ENCODE peak calls at places on chromosomes 13 and 19, in nine cellular contexts. One of them, this sample, is unnamed. For H3K4me1, the result is how much of the 10 kb centered on the place peaks cover.

GRCh38 chr19:3768015-3768747 is 3.8 kb downstream of the RAX2 start:
- DNase-seq in BE2C: no peak
- DNase-seq in ovary: no peak
- DNase-seq in lower lobe of right lung: no peak
- DNase-seq in ascending aorta: no peak
- DNase-seq in heart left ventricle: no peak
- DNase-seq in CD4-positive, alpha-beta memory T cell: peak
- DNase-seq in uterus: no peak
- DNase-seq in PC-3: no peak
- DNase-seq in this sample: no peak

GRCh38 chr19:36141039-36141914 is 1.4 kb downstream of the CAPNS1 start:
- DNase-seq in BE2C: peak
- DNase-seq in ovary: peak
- DNase-seq in lower lobe of right lung: peak
- DNase-seq in ascending aorta: peak
- DNase-seq in heart left ventricle: peak
- DNase-seq in CD4-positive, alpha-beta memory T cell: peak
- DNase-seq in uterus: peak
- DNase-seq in PC-3: peak
- DNase-seq in this sample: peak

GRCh38 chr13:51827254-51827653 is 17.7 kb downstream of the TMEM272 start:
- DNase-seq in BE2C: no peak
- DNase-seq in ovary: no peak
- DNase-seq in lower lobe of right lung: no peak
- DNase-seq in ascending aorta: peak
- DNase-seq in heart left ventricle: no peak
- DNase-seq in CD4-positive, alpha-beta memory T cell: no peak
- DNase-seq in uterus: no peak
- DNase-seq in PC-3: no peak
- DNase-seq in this sample: no peak

GRCh38 chr19:36847968-36848367 is 2.7 kb upstream of the ZNF345 start:
- DNase-seq in BE2C: no peak
- DNase-seq in ovary: no peak
- DNase-seq in lower lobe of right lung: no peak
- DNase-seq in ascending aorta: no peak
- DNase-seq in heart left ventricle: no peak
- DNase-seq in CD4-positive, alpha-beta memory T cell: no peak
- DNase-seq in uterus: no peak
- DNase-seq in PC-3: no peak
- DNase-seq in this sample: no peak

GRCh38 chr13:33281951-33282595 is 3.5 kb downstream of the STARD13 start:
- DNase-seq in BE2C: no peak
- DNase-seq in ovary: no peak
- DNase-seq in lower lobe of right lung: no peak
- DNase-seq in ascending aorta: no peak
- DNase-seq in heart left ventricle: no peak
- DNase-seq in CD4-positive, alpha-beta memory T cell: no peak
- DNase-seq in uterus: no peak
- DNase-seq in PC-3: peak
- DNase-seq in this sample: peak

GRCh38 chr13:31951215-31951678 is 80.3 kb upstream of the FRY start:
- DNase-seq in BE2C: no peak
- DNase-seq in ovary: no peak
- DNase-seq in lower lobe of right lung: peak
- DNase-seq in ascending aorta: peak
- DNase-seq in heart left ventricle: peak
- DNase-seq in CD4-positive, alpha-beta memory T cell: peak
- DNase-seq in uterus: no peak
- DNase-seq in PC-3: peak
- DNase-seq in this sample: no peak

GRCh38 chr19:35408284-35409171 is 37.7 kb downstream of the GPR42 start:
- DNase-seq in BE2C: no peak
- DNase-seq in ovary: no peak
- DNase-seq in lower lobe of right lung: no peak
- DNase-seq in ascending aorta: no peak
- DNase-seq in heart left ventricle: no peak
- DNase-seq in CD4-positive, alpha-beta memory T cell: no peak
- DNase-seq in uterus: no peak
- DNase-seq in PC-3: no peak
- DNase-seq in this sample: no peak

GRCh38 chr13:47066261-47066660 is 169.4 kb upstream of the HTR2A start:
- DNase-seq in BE2C: no peak
- DNase-seq in ovary: no peak
- DNase-seq in lower lobe of right lung: no peak
- DNase-seq in ascending aorta: no peak
- DNase-seq in heart left ventricle: no peak
- DNase-seq in CD4-positive, alpha-beta memory T cell: no peak
- DNase-seq in uterus: no peak
- DNase-seq in PC-3: no peak
- DNase-seq in this sample: no peak

GRCh38 chr13:98214707-98215106 is 37.6 kb upstream of the RNF113B start:
- DNase-seq in BE2C: no peak
- DNase-seq in ovary: no peak
- DNase-seq in lower lobe of right lung: no peak
- DNase-seq in ascending aorta: no peak
- DNase-seq in heart left ventricle: no peak
- DNase-seq in CD4-positive, alpha-beta memory T cell: no peak
- DNase-seq in uterus: no peak
- DNase-seq in PC-3: peak
- DNase-seq in this sample: no peak

GRCh38 chr13:112519517-112520060 is 68.4 kb downstream of the TUBGCP3 start:
- DNase-seq in BE2C: no peak
- DNase-seq in ovary: no peak
- DNase-seq in lower lobe of right lung: no peak
- DNase-seq in ascending aorta: no peak
- DNase-seq in heart left ventricle: no peak
- DNase-seq in CD4-positive, alpha-beta memory T cell: no peak
- DNase-seq in uterus: no peak
- DNase-seq in PC-3: no peak
- DNase-seq in this sample: no peak

GRCh38 chr13:44764334-44764733 is 188.2 kb upstream of the TSC22D1 start:
- DNase-seq in BE2C: no peak
- DNase-seq in ovary: no peak
- DNase-seq in lower lobe of right lung: no peak
- DNase-seq in ascending aorta: no peak
- DNase-seq in heart left ventricle: no peak
- DNase-seq in CD4-positive, alpha-beta memory T cell: no peak
- DNase-seq in uterus: no peak
- DNase-seq in PC-3: no peak
- DNase-seq in this sample: no peak

GRCh38 chr19:41563847-41564514 is 12.0 kb upstream of the CEACAM21 start:
- DNase-seq in BE2C: no peak
- DNase-seq in ovary: no peak
- DNase-seq in lower lobe of right lung: no peak
- DNase-seq in ascending aorta: no peak
- DNase-seq in heart left ventricle: no peak
- DNase-seq in CD4-positive, alpha-beta memory T cell: peak
- DNase-seq in uterus: no peak
- DNase-seq in PC-3: peak
- DNase-seq in this sample: no peak

GRCh38 chr13:76885203-76886004 is 801 bp downstream of the KCTD12 start:
- DNase-seq in BE2C: peak
- DNase-seq in ovary: peak
- DNase-seq in lower lobe of right lung: peak
- DNase-seq in ascending aorta: peak
- DNase-seq in heart left ventricle: peak
- DNase-seq in CD4-positive, alpha-beta memory T cell: peak
- DNase-seq in uterus: peak
- DNase-seq in PC-3: peak
- DNase-seq in this sample: peak

GRCh38 chr19:16323532-16323931 is 1.1 kb upstream of the KLF2 start:
- DNase-seq in BE2C: no peak
- DNase-seq in ovary: no peak
- DNase-seq in lower lobe of right lung: no peak
- DNase-seq in ascending aorta: no peak
- DNase-seq in heart left ventricle: no peak
- DNase-seq in CD4-positive, alpha-beta memory T cell: no peak
- DNase-seq in uterus: no peak
- DNase-seq in PC-3: no peak
- DNase-seq in this sample: no peak

GRCh38 chr19:16324384-16325160 is at the start of gene KLF2:
- DNase-seq in BE2C: peak
- DNase-seq in ovary: peak
- DNase-seq in lower lobe of right lung: peak
- DNase-seq in ascending aorta: peak
- DNase-seq in heart left ventricle: peak
- DNase-seq in CD4-positive, alpha-beta memory T cell: peak
- DNase-seq in uterus: peak
- DNase-seq in PC-3: peak
- DNase-seq in this sample: peak

GRCh38 chr19:16325671-16326400 is 1.2 kb downstream of the KLF2 start:
- DNase-seq in BE2C: no peak
- DNase-seq in ovary: peak
- DNase-seq in lower lobe of right lung: peak
- DNase-seq in ascending aorta: no peak
- DNase-seq in heart left ventricle: peak
- DNase-seq in CD4-positive, alpha-beta memory T cell: peak
- DNase-seq in uterus: peak
- DNase-seq in PC-3: no peak
- DNase-seq in this sample: peak

GRCh38 chr19:16325161-16325527 is 518 bp downstream of the KLF2 start:
- DNase-seq in BE2C: peak
- DNase-seq in ovary: peak
- DNase-seq in lower lobe of right lung: peak
- DNase-seq in ascending aorta: no peak
- DNase-seq in heart left ventricle: peak
- DNase-seq in CD4-positive, alpha-beta memory T cell: no peak
- DNase-seq in uterus: peak
- DNase-seq in PC-3: no peak
- DNase-seq in this sample: peak

DNA sequence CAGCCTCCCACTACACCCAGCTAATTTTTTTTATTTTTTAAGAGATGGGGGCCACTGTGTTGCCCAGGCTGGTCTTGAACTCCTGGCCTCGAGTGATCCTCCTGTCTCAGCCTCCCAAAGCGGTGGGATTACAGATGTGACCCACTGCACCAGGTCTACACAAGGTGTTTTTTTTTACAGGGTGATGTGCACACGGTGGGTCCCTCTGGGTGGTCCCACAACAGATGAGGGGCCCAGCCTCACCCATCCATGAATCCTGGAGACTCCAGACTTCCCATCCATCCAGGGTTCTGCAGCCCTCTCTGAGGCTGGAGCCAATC is 602 bp upstream of the KLF2 start:
- DNase-seq in BE2C: no peak
- DNase-seq in ovary: no peak
- DNase-seq in lower lobe of right lung: no peak
- DNase-seq in ascending aorta: no peak
- DNase-seq in heart left ventricle: no peak
- DNase-seq in CD4-positive, alpha-beta memory T cell: no peak
- DNase-seq in uterus: no peak
- DNase-seq in PC-3: no peak
- DNase-seq in this sample: no peak
- H3K4me1 ChIP-seq in BE2C: under half
- H3K4me1 ChIP-seq in ovary: under half
- H3K4me1 ChIP-seq in lower lobe of right lung: under half
- H3K4me1 ChIP-seq in ascending aorta: under half
- H3K4me1 ChIP-seq in heart left ventricle: under half
- H3K4me1 ChIP-seq in CD4-positive, alpha-beta memory T cell: under half
- H3K4me1 ChIP-seq in uterus: under half
- H3K4me1 ChIP-seq in PC-3: under half
- H3K4me1 ChIP-seq in this sample: under half

GRCh38 chr19:37977992-37978391 is 71.0 kb downstream of the SIPA1L3 start:
- DNase-seq in BE2C: no peak
- DNase-seq in ovary: no peak
- DNase-seq in lower lobe of right lung: no peak
- DNase-seq in ascending aorta: no peak
- DNase-seq in heart left ventricle: no peak
- DNase-seq in CD4-positive, alpha-beta memory T cell: no peak
- DNase-seq in uterus: no peak
- DNase-seq in PC-3: no peak
- DNase-seq in this sample: no peak

GRCh38 chr19:37979547-37980082 is 72.6 kb downstream of the SIPA1L3 start:
- DNase-seq in BE2C: no peak
- DNase-seq in ovary: no peak
- DNase-seq in lower lobe of right lung: peak
- DNase-seq in ascending aorta: no peak
- DNase-seq in heart left ventricle: no peak
- DNase-seq in CD4-positive, alpha-beta memory T cell: no peak
- DNase-seq in uterus: no peak
- DNase-seq in PC-3: no peak
- DNase-seq in this sample: no peak

GRCh38 chr19:37982655-37983054 is 75.6 kb downstream of the SIPA1L3 start:
- DNase-seq in BE2C: no peak
- DNase-seq in ovary: no peak
- DNase-seq in lower lobe of right lung: peak
- DNase-seq in ascending aorta: no peak
- DNase-seq in heart left ventricle: no peak
- DNase-seq in CD4-positive, alpha-beta memory T cell: no peak
- DNase-seq in uterus: no peak
- DNase-seq in PC-3: no peak
- DNase-seq in this sample: no peak

GRCh38 chr19:37981785-37982475 is 74.9 kb downstream of the SIPA1L3 start:
- DNase-seq in BE2C: no peak
- DNase-seq in ovary: no peak
- DNase-seq in lower lobe of right lung: no peak
- DNase-seq in ascending aorta: no peak
- DNase-seq in heart left ventricle: no peak
- DNase-seq in CD4-positive, alpha-beta memory T cell: no peak
- DNase-seq in uterus: no peak
- DNase-seq in PC-3: no peak
- DNase-seq in this sample: no peak

GRCh38 chr19:37980419-37980975 is 73.5 kb downstream of the SIPA1L3 start:
- DNase-seq in BE2C: no peak
- DNase-seq in ovary: no peak
- DNase-seq in lower lobe of right lung: no peak
- DNase-seq in ascending aorta: no peak
- DNase-seq in heart left ventricle: no peak
- DNase-seq in CD4-positive, alpha-beta memory T cell: no peak
- DNase-seq in uterus: no peak
- DNase-seq in PC-3: no peak
- DNase-seq in this sample: no peak
- H3K4me1 ChIP-seq in BE2C: under half
- H3K4me1 ChIP-seq in ovary: under half
- H3K4me1 ChIP-seq in lower lobe of right lung: under half
- H3K4me1 ChIP-seq in ascending aorta: under half
- H3K4me1 ChIP-seq in heart left ventricle: under half
- H3K4me1 ChIP-seq in CD4-positive, alpha-beta memory T cell: under half
- H3K4me1 ChIP-seq in uterus: under half
- H3K4me1 ChIP-seq in PC-3: under half
- H3K4me1 ChIP-seq in this sample: under half

DNA sequence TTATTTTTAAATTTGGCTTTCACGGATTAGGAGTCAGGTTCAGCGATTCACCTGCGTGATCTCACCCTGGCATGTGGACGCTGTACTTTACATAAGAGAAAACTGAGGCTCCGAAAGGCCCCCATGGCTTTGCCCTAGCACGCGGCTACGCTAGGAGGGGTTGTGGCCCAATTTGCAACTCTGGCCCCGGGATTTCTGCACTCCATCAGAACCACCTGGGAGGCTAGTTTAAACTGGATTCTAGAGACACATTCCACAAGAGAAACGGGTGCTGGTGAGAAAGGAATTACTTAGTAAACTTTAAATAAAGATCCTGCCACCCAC is 6.2 kb downstream of the BCL3 start:
- DNase-seq in BE2C: no peak
- DNase-seq in ovary: no peak
- DNase-seq in lower lobe of right lung: no peak
- DNase-seq in ascending aorta: no peak
- DNase-seq in heart left ventricle: no peak
- DNase-seq in CD4-positive, alpha-beta memory T cell: peak
- DNase-seq in uterus: no peak
- DNase-seq in PC-3: no peak
- DNase-seq in this sample: no peak
- H3K4me1 ChIP-seq in BE2C: under half
- H3K4me1 ChIP-seq in ovary: under half
- H3K4me1 ChIP-seq in lower lobe of right lung: half or more
- H3K4me1 ChIP-seq in ascending aorta: under half
- H3K4me1 ChIP-seq in heart left ventricle: half or more
- H3K4me1 ChIP-seq in CD4-positive, alpha-beta memory T cell: half or more
- H3K4me1 ChIP-seq in uterus: under half
- H3K4me1 ChIP-seq in PC-3: under half
- H3K4me1 ChIP-seq in this sample: half or more

GRCh38 chr19:39174142-39174541 is 22.6 kb upstream of the NCCRP1 start:
- DNase-seq in BE2C: no peak
- DNase-seq in ovary: no peak
- DNase-seq in lower lobe of right lung: no peak
- DNase-seq in ascending aorta: no peak
- DNase-seq in heart left ventricle: no peak
- DNase-seq in CD4-positive, alpha-beta memory T cell: no peak
- DNase-seq in uterus: no peak
- DNase-seq in PC-3: no peak
- DNase-seq in this sample: no peak
- H3K4me1 ChIP-seq in BE2C: under half
- H3K4me1 ChIP-seq in ovary: under half
- H3K4me1 ChIP-seq in lower lobe of right lung: under half
- H3K4me1 ChIP-seq in ascending aorta: under half
- H3K4me1 ChIP-seq in heart left ventricle: under half
- H3K4me1 ChIP-seq in CD4-positive, alpha-beta memory T cell: under half
- H3K4me1 ChIP-seq in uterus: under half
- H3K4me1 ChIP-seq in PC-3: under half
- H3K4me1 ChIP-seq in this sample: under half